ENCODE peak calls at places on chromosomes 13 and 19, in five cellular contexts. K is hepatocyte, J is GM23248, V is GM23338, L is OCI-LY7. C is an unnamed sample.

GRCh38 chr13:50911051-50911690 is 1.6 kb downstream of the RNASEH2B start:
- DNase-seq in J (peak), L (peak), K (no peak), V (no peak), C (peak)

GRCh38 chr13:98482476-98483444 is 94.1 kb downstream of the STK24 start:
- DNase-seq in V (peak), J (peak), L (peak), K (no peak), C (no peak)

GRCh38 chr13:49052801-49053200 is 77.1 kb downstream of the FNDC3A start:
- DNase-seq in V (no peak), J (peak), L (no peak), K (no peak), C (no peak)

GRCh38 chr19:14582894-14583340 is at the start of gene CLEC17A:
- DNase-seq in V (no peak), K (no peak), J (no peak), L (peak), C (no peak)

GRCh38 chr19:10505583-10506229 is 2.5 kb upstream of the KEAP1 start:
- DNase-seq in K (peak), J (peak), L (peak), V (peak), C (peak)

GRCh38 chr13:79212064-79212619 is 193.9 kb downstream of the RBM26 start:
- DNase-seq in L (no peak), J (no peak), V (no peak), K (no peak), C (no peak)

GRCh38 chr13:42270857-42271215 is 1.1 kb upstream of the AKAP11 start:
- DNase-seq in L (no peak), K (no peak), V (no peak), J (no peak), C (no peak)

GRCh38 chr19:45920458-45920857 is 5.9 kb upstream of the NANOS2 start:
- DNase-seq in V (no peak), L (no peak), J (no peak), K (no peak), C (no peak)

GRCh38 chr13:100887729-100888151 is 213.1 kb upstream of the TMTC4 start:
- DNase-seq in K (peak), V (no peak), J (peak), L (no peak), C (peak)

GRCh38 chr19:54339646-54340358 is 840 bp upstream of the LILRA4 start:
- DNase-seq in K (no peak), L (no peak), J (no peak), V (no peak), C (no peak)

GRCh38 chr13:87712012-87712411 is 40.8 kb downstream of the SLITRK5 start:
- DNase-seq in L (no peak), V (peak), K (no peak), J (no peak), C (no peak)

GRCh38 chr13:26707122-26708006 is 53.2 kb downstream of the GPR12 start:
- DNase-seq in J (peak), K (peak), L (peak), V (peak), C (peak)

GRCh38 chr13:97364031-97364430 is 69.9 kb upstream of the RAP2A start:
- DNase-seq in K (no peak), V (no peak), L (no peak), J (no peak), C (no peak)

GRCh38 chr13:114107686-114108081 is 24.7 kb downstream of the RASA3 start:
- DNase-seq in V (no peak), J (peak), L (no peak), K (no peak), C (no peak)

GRCh38 chr13:48054601-48055000 is 17.1 kb downstream of the NUDT15 start:
- DNase-seq in V (no peak), K (no peak), J (no peak), L (no peak), C (no peak)

GRCh38 chr13:61546911-61547310 is 131.3 kb upstream of the PCDH20 start:
- DNase-seq in K (no peak), L (no peak), V (no peak), J (no peak), C (no peak)

GRCh38 chr19:49436381-49437017 is 4.8 kb downstream of the SLC17A7 start:
- DNase-seq in V (peak), K (peak), L (peak), J (peak), C (no peak)

GRCh38 chr13:64925284-64925683 is 2304.9 kb downstream of the PCDH9 start:
- DNase-seq in L (no peak), J (peak), K (peak), V (peak), C (peak)

GRCh38 chr13:30364133-30364532 is 56.8 kb upstream of the KATNAL1 start:
- DNase-seq in V (no peak), J (peak), K (peak), L (no peak), C (no peak)

DNA sequence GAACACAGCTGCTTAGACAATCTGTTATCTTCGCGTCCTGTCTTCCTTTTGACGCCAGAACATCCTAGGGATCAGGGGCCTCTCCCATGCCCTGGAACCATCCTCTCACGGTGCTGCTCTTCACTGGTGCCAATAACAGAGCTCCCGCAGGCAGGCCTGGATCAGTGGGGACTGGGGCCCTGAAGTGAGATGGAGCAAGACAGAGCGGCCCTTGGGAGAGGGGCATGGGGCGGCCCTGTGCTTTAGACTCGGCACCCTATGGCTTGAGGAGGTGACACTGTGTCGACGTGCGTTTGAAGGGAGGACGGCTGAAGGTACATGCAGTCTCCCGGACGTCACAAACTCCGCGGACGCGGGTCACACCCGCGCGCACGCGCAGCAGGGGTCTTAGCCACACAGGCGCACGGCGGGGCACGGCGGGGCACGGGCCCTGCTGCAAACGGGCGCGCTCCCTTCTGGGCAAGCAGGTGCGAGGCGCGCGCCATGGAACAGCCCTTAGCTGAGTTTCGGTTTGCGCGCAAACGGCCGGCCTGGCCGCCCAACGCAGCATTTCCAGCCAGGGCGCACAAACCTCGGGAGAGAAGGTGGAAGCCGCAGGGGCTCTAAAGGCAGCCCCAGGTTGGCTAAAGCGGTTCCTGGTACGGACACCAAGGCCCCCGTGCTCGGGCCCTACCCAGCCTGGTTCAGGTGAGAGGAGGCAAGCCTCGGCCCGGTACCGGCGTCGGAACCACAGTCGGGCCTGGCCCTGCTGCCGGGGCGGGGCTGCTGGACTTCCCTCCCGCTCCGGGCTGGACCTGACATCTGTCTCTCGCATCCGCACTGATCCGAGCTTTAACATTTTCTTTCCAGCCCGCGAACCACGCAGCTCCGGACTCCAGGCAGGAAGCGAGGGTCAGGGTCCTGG is 16.5 kb upstream of the RNF17 start:
- DNase-seq in V (peak), J (peak), L (no peak), K (peak), C (no peak)
- H3K4me3 ChIP-seq in V (peak), J (peak), L (no peak), K (peak), C (peak)

DNA sequence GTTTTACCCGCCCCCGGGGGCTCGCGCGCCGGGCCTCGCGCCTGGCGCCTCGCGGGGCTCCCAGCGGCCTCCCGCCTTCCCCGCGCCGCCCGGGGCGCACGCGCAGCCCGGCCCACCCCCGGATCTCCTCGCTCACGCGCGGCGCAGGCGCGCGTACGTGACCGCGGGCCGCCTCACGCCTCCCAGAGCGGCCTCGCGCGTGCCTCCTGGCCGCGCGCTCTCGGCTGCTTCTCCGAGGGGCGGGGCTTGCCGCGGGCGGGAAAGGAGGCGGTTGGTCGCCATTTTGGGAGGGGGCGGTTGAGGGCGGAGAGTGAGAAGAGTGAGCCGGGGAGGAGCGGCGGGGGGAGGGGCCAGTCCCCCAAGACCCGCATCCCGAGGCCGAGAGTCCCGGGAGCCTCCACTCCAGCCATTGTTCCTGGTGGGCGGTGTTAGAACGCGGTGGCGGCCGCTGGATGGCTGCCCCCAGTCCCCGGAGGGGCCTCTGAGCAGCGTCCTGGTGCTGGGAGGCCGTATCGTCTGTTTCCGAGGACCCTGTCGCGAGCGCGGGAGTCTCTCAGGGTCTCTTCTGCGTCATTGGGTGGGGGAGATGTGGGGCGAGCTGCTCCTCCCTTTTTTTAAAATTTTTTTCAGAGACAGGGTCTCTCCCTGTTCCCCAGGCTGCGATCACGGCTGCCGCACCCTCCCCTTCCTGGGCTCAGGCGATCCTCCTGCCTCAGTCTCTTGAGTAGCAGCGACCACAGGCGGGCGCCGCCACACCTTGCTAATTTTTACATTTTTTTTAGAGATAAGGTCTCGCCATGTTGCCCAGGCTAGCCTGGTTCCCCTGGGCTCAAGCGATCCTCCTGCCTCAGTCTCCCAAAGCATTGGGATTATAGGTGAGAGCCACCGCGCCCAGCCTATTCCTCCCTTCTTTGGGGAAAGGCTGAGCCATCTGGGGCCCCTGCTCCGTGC is at the start of gene ZNF541:
- DNase-seq in L (no peak), V (peak), J (peak), K (no peak), C (no peak)
- H2AFZ ChIP-seq in L (peak), V (peak), J (peak), K (no peak), C (no peak)

GRCh38 chr13:113084943-113085540 is 20.5 kb upstream of the F7 start:
- DNase-seq in L (no peak), J (no peak), V (no peak), K (no peak), C (no peak)
- TF ChIP-seq EZH2phosphoT487 in L (no peak), J (no peak), V (no peak), K (no peak), C (no peak)

GRCh38 chr19:17226002-17226933 is at the start of gene OCEL1:
- DNase-seq in V (peak), K (peak), J (peak), L (peak), C (peak)

GRCh38 chr19:17225051-17225450 is 975 bp upstream of the OCEL1 start:
- DNase-seq in J (no peak), V (no peak), L (no peak), K (no peak), C (no peak)

GRCh38 chr19:17229890-17230289 is 3.9 kb downstream of the OCEL1 start:
- DNase-seq in V (no peak), L (no peak), J (no peak), K (peak), C (no peak)

GRCh38 chr19:17232258-17232657 is 6.2 kb downstream of the OCEL1 start:
- DNase-seq in L (no peak), V (no peak), J (no peak), K (no peak), C (no peak)

GRCh38 chr19:17227798-17228367 is 1.9 kb downstream of the OCEL1 start:
- DNase-seq in V (peak), J (no peak), K (peak), L (no peak), C (no peak)
- H3K4me3 ChIP-seq in V (peak), J (no peak), K (no peak), L (no peak), C (no peak)

GRCh38 chr19:20660473-20660872 is 898 bp downstream of the ZNF626 start:
- DNase-seq in K (peak), L (no peak), V (peak), J (no peak), C (no peak)
- H2AFZ ChIP-seq in K (peak), L (no peak), V (no peak), J (peak), C (no peak)

DNA sequence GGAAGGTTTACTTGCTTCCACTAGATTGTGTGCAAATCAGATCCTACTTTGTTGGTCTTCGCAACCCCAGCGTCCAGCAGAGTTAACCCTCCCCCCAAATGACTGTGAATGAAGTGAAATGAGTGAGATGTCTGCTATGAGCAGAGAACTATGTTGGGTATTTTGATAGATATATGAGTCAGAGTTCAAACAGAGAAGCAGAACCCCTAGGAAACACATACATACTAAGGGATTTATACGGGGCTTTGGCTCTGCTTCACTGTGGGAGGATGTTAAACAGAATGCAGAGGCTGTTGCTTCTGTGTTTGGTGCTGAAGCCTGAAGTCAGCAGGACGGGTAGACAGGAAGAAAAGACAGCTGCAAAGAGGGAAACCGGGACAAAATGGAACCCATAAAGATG is 197.0 kb downstream of the MZT1 start:
- DNase-seq in L (no peak), J (no peak), V (no peak), K (no peak), C (peak)
- TF ChIP-seq EZH2phosphoT487 in L (no peak), J (no peak), V (no peak), K (no peak), C (no peak)

GRCh38 chr19:43634516-43634876 is 5.2 kb downstream of the CADM4 start:
- DNase-seq in V (peak), K (no peak), J (no peak), L (no peak), C (no peak)

GRCh38 chr19:43636121-43636683 is 3.4 kb downstream of the CADM4 start:
- DNase-seq in L (no peak), J (peak), V (peak), K (no peak), C (no peak)

GRCh38 chr19:43634068-43634467 is 5.6 kb downstream of the CADM4 start:
- DNase-seq in K (no peak), L (no peak), J (no peak), V (no peak), C (no peak)

GRCh38 chr19:43633520-43633919 is 6.1 kb downstream of the CADM4 start:
- DNase-seq in J (no peak), K (no peak), L (no peak), V (no peak), C (no peak)

DNA sequence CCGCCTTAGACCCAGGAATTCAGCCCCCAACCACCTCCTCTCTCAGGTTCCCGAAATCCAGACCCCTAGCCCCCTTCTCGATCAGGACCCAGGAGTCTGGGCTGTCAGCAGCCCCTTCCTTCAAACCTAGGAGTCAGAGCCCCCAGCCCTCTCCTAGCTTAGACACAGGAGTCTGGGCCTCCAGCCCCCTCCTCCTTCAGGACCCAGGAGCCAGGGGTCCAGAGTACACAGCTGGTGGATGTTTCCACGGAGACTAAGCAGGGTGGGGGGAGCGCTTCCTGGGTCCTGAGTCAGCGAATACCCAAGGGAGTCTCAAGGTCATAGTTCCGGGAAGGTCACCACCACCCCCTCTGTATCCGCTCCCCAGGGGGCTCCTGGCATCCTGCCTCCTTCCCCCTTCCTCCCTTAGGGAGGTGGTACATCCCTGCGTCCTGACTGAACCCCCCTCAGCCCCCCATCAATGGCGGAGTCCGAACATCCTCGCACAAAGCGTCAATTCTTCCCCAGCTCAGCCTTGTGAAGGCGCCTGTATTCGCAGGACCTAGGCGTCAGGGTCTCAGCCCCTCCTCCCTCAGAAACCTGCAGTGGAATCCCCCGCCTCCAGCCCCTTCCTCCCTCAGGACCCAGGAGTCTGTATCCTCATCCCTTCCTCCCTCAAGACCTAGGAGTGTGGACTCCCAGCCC is 4.6 kb downstream of the CADM4 start:
- DNase-seq in L (peak), V (peak), K (peak), J (peak), C (no peak)
- H3K4me3 ChIP-seq in L (peak), V (peak), K (peak), J (peak), C (no peak)

DNA sequence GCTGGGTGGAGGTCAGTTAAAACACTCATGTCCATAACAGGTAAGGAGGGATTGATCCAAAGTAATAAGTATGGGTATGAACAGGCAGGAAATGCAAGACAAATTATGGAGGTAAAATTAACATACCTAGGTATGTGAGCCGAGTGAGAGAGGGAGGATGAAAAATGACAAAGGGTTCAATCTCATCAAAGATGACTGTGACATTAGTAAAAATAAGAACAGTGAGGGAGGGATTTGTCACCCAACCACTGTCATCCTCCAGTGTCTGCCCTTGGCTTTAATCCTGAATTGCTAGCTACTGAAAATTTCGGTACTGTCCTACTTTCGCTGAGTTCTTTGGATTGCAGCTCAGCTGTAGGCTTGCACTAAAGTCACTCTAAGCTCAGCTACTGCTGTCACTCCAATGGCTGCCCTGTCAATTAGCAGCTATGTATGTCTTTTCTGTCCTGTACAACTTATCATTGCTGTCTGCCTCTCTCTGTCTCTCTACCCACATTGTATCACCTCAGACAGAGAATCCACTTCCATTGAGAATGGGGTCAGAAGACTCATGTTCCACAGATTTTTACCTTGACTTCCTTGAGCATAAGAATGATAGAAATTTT is 62.5 kb downstream of the LRRC63 start:
- DNase-seq in J (no peak), V (no peak), K (no peak), L (no peak), C (no peak)
- H2AFZ ChIP-seq in J (no peak), V (peak), K (no peak), L (no peak), C (no peak)

GRCh38 chr19:17842663-17843313 is 5.0 kb downstream of the JAK3 start:
- DNase-seq in J (no peak), L (no peak), V (no peak), K (no peak), C (no peak)

GRCh38 chr19:17843428-17843827 is 4.4 kb downstream of the JAK3 start:
- DNase-seq in J (no peak), V (no peak), K (no peak), L (no peak), C (no peak)

GRCh38 chr19:17843908-17844490 is 3.8 kb downstream of the JAK3 start:
- DNase-seq in V (no peak), K (no peak), L (no peak), J (no peak), C (no peak)

GRCh38 chr19:17841371-17841809 is 6.4 kb downstream of the JAK3 start:
- DNase-seq in V (no peak), L (no peak), K (no peak), J (peak), C (no peak)

GRCh38 chr19:17841810-17842662 is 5.7 kb downstream of the JAK3 start:
- DNase-seq in J (peak), K (peak), L (peak), V (peak), C (peak)
- TF ChIP-seq EZH2phosphoT487 in J (no peak), K (no peak), L (no peak), V (no peak), C (no peak)

C was measured in PC-3.